ENCODE peak calls at places on chromosomes 3 and 15, in eight cellular contexts. H is cardiac muscle cell, M is body of pancreas, U is ovary, R is uterus, N is transverse colon, O is K562, Y is endodermal cell. E is an unnamed sample.
A peak's percentile ranks its signal among the peaks of the same experiment; 100 is the strongest.

GRCh38 chr15:81945014-81945615 is 100.7 kb downstream of the MEX3B start:
- DNase-seq in O (peak; percentile 81), N (no peak), Y (peak; percentile 50), R (no peak), U (no peak), M (no peak), H (no peak), E (no peak)

GRCh38 chr3:64240445-64240844 is 15.2 kb upstream of the PRICKLE2 start:
- DNase-seq in M (no peak), O (no peak), R (no peak), U (no peak), H (no peak), N (no peak), Y (no peak), E (no peak)

GRCh38 chr3:25903371-25903770 is 113.5 kb downstream of the OXSM start:
- DNase-seq in N (no peak), O (no peak), U (no peak), H (no peak), Y (no peak), M (no peak), R (no peak), E (peak; percentile 10)

GRCh38 chr3:108036984-108037741 is 53.7 kb downstream of the CD47 start:
- DNase-seq in U (no peak), M (peak; percentile 10), N (no peak), R (no peak), H (no peak), O (no peak), Y (peak; percentile 31), E (peak; percentile 22)

GRCh38 chr3:171506743-171507319 is 46.6 kb upstream of the TNIK start:
- DNase-seq in O (no peak), U (no peak), H (peak; percentile 46), M (no peak), N (no peak), Y (no peak), R (no peak), E (no peak)

GRCh38 chr3:23312866-23313265 is 109.7 kb downstream of the UBE2E2 start:
- DNase-seq in U (no peak), O (no peak), Y (no peak), M (no peak), H (peak; percentile 13), N (no peak), R (no peak), E (no peak)

GRCh38 chr15:40266828-40267304 is 16.0 kb downstream of the ANKRD63 start:
- DNase-seq in U (peak; percentile 65), H (peak; percentile 90), O (peak; percentile 86), R (peak; percentile 52), M (peak; percentile 55), N (peak; percentile 45), Y (no peak), E (no peak)

GRCh38 chr3:106341090-106341489 is 472.3 kb upstream of the CBLB start:
- DNase-seq in O (no peak), H (peak; percentile 45), R (no peak), U (no peak), N (no peak), M (no peak), Y (no peak), E (peak; percentile 50)

GRCh38 chr3:35778201-35778600 is 138.9 kb downstream of the ARPP21 start:
- DNase-seq in U (no peak), Y (peak; percentile 63), O (no peak), N (no peak), M (no peak), R (no peak), H (no peak), E (no peak)

GRCh38 chr3:10929978-10930620 is 62.4 kb upstream of the SLC6A1 start:
- DNase-seq in H (no peak), U (no peak), R (peak; percentile 6), Y (peak; percentile 21), N (no peak), M (no peak), O (no peak), E (no peak)

GRCh38 chr3:105513886-105514285 is 147.2 kb downstream of the ALCAM start:
- DNase-seq in H (no peak), Y (no peak), R (no peak), U (no peak), O (no peak), N (no peak), M (no peak), E (no peak)

GRCh38 chr15:82968066-82968465 is 15.5 kb upstream of the HOMER2 start:
- DNase-seq in N (no peak), Y (no peak), O (no peak), H (peak; percentile 77), R (no peak), U (no peak), M (no peak), E (no peak)

GRCh38 chr3:111737056-111737711 is 121.9 kb upstream of the PHLDB2 start:
- DNase-seq in O (no peak), M (peak; percentile 40), U (peak; percentile 60), R (no peak), H (peak; percentile 48), Y (no peak), N (no peak), E (no peak)

GRCh38 chr3:135084404-135084803 is 289.3 kb downstream of the EPHB1 start:
- DNase-seq in O (no peak), U (no peak), H (no peak), Y (no peak), M (no peak), N (no peak), R (no peak), E (no peak)

GRCh38 chr3:22887664-22888291 is 315.3 kb upstream of the UBE2E2 start:
- DNase-seq in O (no peak), U (no peak), N (peak; percentile 19), Y (peak; percentile 56), H (peak; percentile 61), R (no peak), M (no peak), E (peak; percentile 13)

GRCh38 chr3:102394517-102394916 is 40.3 kb upstream of the ZPLD1 start:
- DNase-seq in H (no peak), O (no peak), N (no peak), M (no peak), R (no peak), Y (no peak), U (no peak), E (no peak)

GRCh38 chr3:39569095-39569494 is 101.6 kb downstream of the MOBP start:
- DNase-seq in U (no peak), M (no peak), N (no peak), Y (no peak), O (no peak), R (no peak), H (no peak), E (no peak)

GRCh38 chr3:31341130-31341529 is 191.6 kb upstream of the STT3B start:
- DNase-seq in R (no peak), U (no peak), Y (peak; percentile 79), N (no peak), H (no peak), O (no peak), M (no peak), E (peak; percentile 21)

GRCh38 chr15:73239564-73240208 is 129.1 kb downstream of the HCN4 start:
- DNase-seq in N (no peak), U (no peak), R (no peak), Y (peak; percentile 55), M (no peak), O (no peak), H (no peak), E (peak; percentile 15)

GRCh38 chr15:73240864-73241499 is 127.8 kb downstream of the HCN4 start:
- DNase-seq in Y (peak; percentile 91), R (peak; percentile 56), M (peak; percentile 75), U (peak; percentile 50), N (peak; percentile 73), O (peak; percentile 61), H (peak; percentile 77), E (peak; percentile 67)

GRCh38 chr15:73246898-73247297 is 121.9 kb downstream of the HCN4 start:
- DNase-seq in N (no peak), H (no peak), O (no peak), R (no peak), M (no peak), Y (no peak), U (no peak), E (no peak)

GRCh38 chr15:73246411-73246810 is 122.3 kb downstream of the HCN4 start:
- DNase-seq in Y (no peak), R (no peak), M (no peak), U (no peak), H (no peak), N (no peak), O (no peak), E (no peak)

DNA sequence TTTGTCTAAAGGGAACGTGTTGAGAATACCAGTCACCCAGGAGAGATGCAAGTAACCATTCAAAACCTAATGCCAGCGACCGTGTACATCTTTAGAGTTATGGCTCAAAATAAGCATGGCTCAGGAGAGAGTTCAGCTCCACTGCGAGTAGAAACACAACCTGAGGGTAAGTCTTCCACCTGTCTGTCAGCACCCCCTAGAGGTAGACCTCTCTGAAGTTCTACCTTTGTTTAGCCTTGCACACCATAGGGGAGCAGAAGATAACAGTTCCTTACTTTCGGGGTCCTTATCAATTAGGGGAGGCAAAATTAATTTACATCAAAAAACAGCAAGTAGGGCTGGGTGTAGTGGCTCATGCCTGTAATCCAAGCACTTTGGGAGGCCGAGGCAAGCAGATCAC is 124.4 kb downstream of the HCN4 start:
- DNase-seq in H (no peak), Y (peak; percentile 66), O (peak; percentile 28), R (no peak), U (no peak), M (no peak), N (no peak), E (peak; percentile 32)
- TF ChIP-seq CTCF in H (peak; percentile 30), Y (peak; percentile 79), O (peak; percentile 50), R (no peak), U (no peak), M (peak; percentile 15), N (peak; percentile 21), E (peak; percentile 72)

DNA sequence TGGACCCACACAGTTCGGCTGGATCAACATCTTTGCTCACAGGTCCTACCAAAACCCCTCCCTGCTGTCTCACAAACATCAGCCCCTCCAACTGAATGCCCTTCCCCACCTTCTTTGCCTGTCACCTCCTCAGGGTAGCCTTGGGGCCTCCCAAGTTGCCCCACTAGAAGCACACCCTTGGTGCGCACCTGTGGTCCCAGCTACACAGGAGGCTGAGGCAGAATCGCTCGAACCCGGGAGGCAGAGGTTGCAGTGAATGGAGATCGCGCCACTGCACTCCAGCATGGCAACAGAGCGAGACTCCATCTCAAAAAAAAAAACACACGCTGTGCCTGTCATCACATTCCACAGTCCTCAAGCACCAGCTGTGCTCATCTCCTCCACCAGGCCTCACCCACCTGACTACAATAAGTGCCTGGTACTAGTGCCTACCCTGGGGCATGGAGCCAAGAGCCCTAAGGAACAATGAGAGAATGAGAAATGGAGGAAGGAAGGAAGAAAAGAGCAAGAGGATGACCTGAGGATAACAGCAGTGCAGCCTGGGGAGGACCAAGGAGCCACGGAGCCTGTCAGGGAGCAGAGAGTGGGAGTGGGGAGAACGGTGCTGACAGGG is 26.0 kb downstream of the RPN1 start:
- DNase-seq in H (peak; percentile 23), Y (no peak), R (no peak), U (no peak), M (no peak), O (no peak), N (no peak), E (no peak)
- H3K36me3 ChIP-seq in H (peaks cover 48% of the 10 kb centered on the region), Y (peaks cover 99% of the 10 kb centered on the region), R (no peaks in the 10 kb centered on the region), U (no peaks in the 10 kb centered on the region), M (peaks cover 24% of the 10 kb centered on the region), O (peaks cover 93% of the 10 kb centered on the region), N (no peaks in the 10 kb centered on the region), E (peaks cover 87% of the 10 kb centered on the region)

GRCh38 chr3:50415066-50415465 is 55.7 kb upstream of the TMEM115 start:
- DNase-seq in M (no peak), R (no peak), H (no peak), Y (peak; percentile 73), N (no peak), U (no peak), O (no peak), E (no peak)
- TF ChIP-seq CTCF in M (no peak), R (no peak), H (no peak), Y (peak; percentile 68), N (no peak), U (no peak), O (peak; percentile 18), E (peak; percentile 50)

GRCh38 chr3:55826731-55827496 is 339.8 kb upstream of the WNT5A start:
- DNase-seq in U (no peak), R (no peak), M (no peak), H (peak; percentile 60), Y (no peak), O (no peak), N (no peak), E (no peak)
- H3K36me3 ChIP-seq in U (no peaks in the 10 kb centered on the region), R (no peaks in the 10 kb centered on the region), M (no peaks in the 10 kb centered on the region), H (no peaks in the 10 kb centered on the region), Y (no peaks in the 10 kb centered on the region), O (no peaks in the 10 kb centered on the region), N (no peaks in the 10 kb centered on the region), E (no peaks in the 10 kb centered on the region)

E was measured in WERI-Rb-1.